ENCODE peak calls at places on chromosomes 12 and 14, in six cellular contexts. T, J, P, R, O and U are unnamed samples.

GRCh38 chr12:51406299-51406698 is 15.1 kb upstream of the GALNT6 start:
- DNase-seq in O (no peak), P (no peak), R (no peak), J (no peak), T (no peak), U (no peak)

GRCh38 chr12:20513189-20513588 is 144.9 kb downstream of the PDE3A start:
- DNase-seq in R (no peak), P (no peak), T (no peak), O (no peak), J (no peak), U (no peak)

GRCh38 chr12:123595729-123596128 is 6.2 kb upstream of the DDX55 start:
- DNase-seq in O (no peak), R (no peak), T (no peak), J (no peak), P (no peak), U (no peak)

GRCh38 chr14:49971156-49972141 is 78.6 kb downstream of the ARF6 start:
- DNase-seq in J (no peak), O (peak), T (peak), P (no peak), R (no peak), U (peak)

GRCh38 chr12:96219700-96220206 is 25.6 kb downstream of the ELK3 start:
- DNase-seq in O (no peak), J (peak), R (no peak), T (no peak), P (peak), U (peak)

GRCh38 chr12:32661706-32662105 is 17.4 kb upstream of the DNM1L start:
- DNase-seq in O (no peak), T (no peak), J (no peak), R (no peak), P (no peak), U (no peak)

GRCh38 chr12:50075808-50076170 is 9.4 kb upstream of the SMARCD1 start:
- DNase-seq in O (no peak), R (no peak), T (no peak), P (no peak), J (no peak), U (no peak)

GRCh38 chr12:56337753-56338221 is 897 bp upstream of the IL23A start:
- DNase-seq in J (no peak), R (no peak), P (no peak), T (no peak), O (no peak), U (no peak)

GRCh38 chr14:104361101-104361591 is 218.4 kb upstream of the C14orf180 start:
- DNase-seq in J (no peak), O (no peak), P (no peak), R (no peak), T (no peak), U (no peak)

GRCh38 chr14:94571950-94572349 is 9.3 kb upstream of the SERPINA5 start:
- DNase-seq in T (no peak), J (no peak), O (no peak), R (no peak), P (peak), U (peak)

GRCh38 chr12:58621126-58621525 is 299.2 kb downstream of the LRIG3 start:
- DNase-seq in J (no peak), T (no peak), R (no peak), P (no peak), O (no peak), U (no peak)

GRCh38 chr14:49363926-49364751 is 222.0 kb downstream of the RPS29 start:
- DNase-seq in O (no peak), R (no peak), J (no peak), P (peak), T (no peak), U (no peak)

GRCh38 chr12:111405856-111406473 is at the start of gene SH2B3:
- DNase-seq in O (peak), P (no peak), R (no peak), J (no peak), T (peak), U (no peak)

GRCh38 chr14:87628129-87628528 is 364.9 kb downstream of the GALC start:
- DNase-seq in P (no peak), J (no peak), T (no peak), R (no peak), O (no peak), U (no peak)

GRCh38 chr14:99789581-99789980 is 3.6 kb upstream of the EML1 start:
- DNase-seq in R (no peak), J (no peak), O (no peak), T (no peak), P (no peak), U (no peak)

GRCh38 chr12:124613151-124613585 is 45.8 kb upstream of the NCOR2 start:
- DNase-seq in R (no peak), P (no peak), J (peak), T (no peak), O (no peak), U (peak)

GRCh38 chr12:103880299-103881142 is 39.5 kb upstream of the NT5DC3 start:
- DNase-seq in P (no peak), O (no peak), T (no peak), R (no peak), J (no peak), U (peak)

GRCh38 chr14:94099006-94099405 is 11.5 kb upstream of the IFI27 start:
- DNase-seq in P (peak), O (no peak), T (no peak), J (no peak), R (no peak), U (no peak)

GRCh38 chr12:66598081-66598480 is 80.8 kb downstream of the GRIP1 start:
- DNase-seq in P (no peak), O (no peak), T (no peak), R (no peak), J (no peak), U (no peak)

GRCh38 chr12:129152291-129153075 is 299.2 kb downstream of the GLT1D1 start:
- DNase-seq in O (no peak), J (no peak), T (no peak), P (no peak), R (no peak), U (no peak)